ENCODE peak calls at places on chromosome 2, in nine cellular contexts. L is fibroblast of the aortic adventitia, S is cardiac fibroblast, C is ovary, G is stomach, D is spleen, M is foreskin fibroblast, Q is dorsolateral prefrontal cortex, Z is AG10803. R is an unnamed sample.

GRCh38 chr2:201769664-201770373 is 10.9 kb downstream of the ALS2 start:
- DNase-seq in D (no peak), C (no peak), Q (no peak), L (no peak), M (no peak), G (no peak), Z (peak; percentile 39), S (no peak), R (no peak)

GRCh38 chr2:109205447-109205846 is 76.4 kb downstream of the SH3RF3 start:
- DNase-seq in C (no peak), Q (no peak), M (no peak), G (no peak), D (no peak), S (no peak), L (no peak), Z (no peak), R (no peak)

GRCh38 chr2:1705557-1706076 is 38.7 kb downstream of the PXDN start:
- DNase-seq in Q (peak; percentile 1), M (no peak), D (no peak), L (no peak), S (no peak), Z (no peak), C (no peak), G (no peak), R (no peak)

GRCh38 chr2:43088148-43089073 is 138.0 kb downstream of the ZFP36L2 start:
- DNase-seq in D (peak; percentile 25), L (no peak), S (peak; percentile 56), C (peak; percentile 12), Q (no peak), G (no peak), Z (no peak), M (no peak), R (no peak)

GRCh38 chr2:132272713-132273112 is 111.0 kb upstream of the ANKRD30BL start:
- DNase-seq in G (no peak), M (no peak), L (no peak), Z (no peak), S (no peak), D (no peak), C (no peak), Q (no peak), R (no peak)

GRCh38 chr2:180258041-180258537 is 251.0 kb upstream of the CWC22 start:
- DNase-seq in G (no peak), D (no peak), S (no peak), L (no peak), Z (no peak), M (no peak), Q (no peak), C (no peak), R (no peak)

GRCh38 chr2:60958800-60959199 is 58.7 kb upstream of the PEX13 start:
- DNase-seq in L (peak; percentile 57), D (no peak), G (no peak), Z (peak; percentile 64), C (no peak), S (peak; percentile 86), M (peak; percentile 53), Q (no peak), R (no peak)

GRCh38 chr2:55119711-55120487 is 69.6 kb upstream of the RTN4 start:
- DNase-seq in S (no peak), G (no peak), Q (no peak), D (no peak), M (peak; percentile 53), L (no peak), Z (peak; percentile 65), C (no peak), R (no peak)

GRCh38 chr2:46379213-46380037 is 82.2 kb downstream of the EPAS1 start:
- DNase-seq in Z (no peak), C (no peak), G (no peak), Q (no peak), M (peak; percentile 48), L (peak; percentile 75), D (no peak), S (no peak), R (peak; percentile 79)

GRCh38 chr2:146477383-146477782 is 1367.4 kb upstream of the ACVR2A start:
- DNase-seq in L (no peak), D (no peak), M (no peak), G (no peak), Z (no peak), Q (no peak), S (no peak), C (no peak), R (no peak)

GRCh38 chr2:98334439-98335078 is 11.7 kb upstream of the CNGA3 start:
- DNase-seq in M (peak; percentile 91), D (no peak), Q (no peak), Z (peak; percentile 86), S (peak; percentile 95), G (no peak), L (peak; percentile 84), C (no peak), R (peak; percentile 61)

GRCh38 chr2:65491381-65491903 is 59.0 kb upstream of the SPRED2 start:
- DNase-seq in C (no peak), L (peak; percentile 12), S (no peak), G (no peak), D (no peak), Z (peak; percentile 10), M (peak; percentile 3), Q (no peak), R (peak; percentile 2)

GRCh38 chr2:211455225-211455841 is 898.9 kb downstream of the CPS1 start:
- DNase-seq in G (peak; percentile 34), C (no peak), L (peak; percentile 60), Q (peak; percentile 60), Z (peak; percentile 28), D (no peak), M (peak; percentile 3), S (peak; percentile 70), R (peak; percentile 2)

GRCh38 chr2:230217424-230217823 is 2.4 kb downstream of the SP110 start:
- DNase-seq in Z (no peak), M (no peak), L (no peak), C (no peak), G (no peak), S (no peak), Q (no peak), D (no peak), R (no peak)

GRCh38 chr2:163682695-163683094 is 53.1 kb downstream of the FIGN start:
- DNase-seq in L (peak; percentile 55), D (no peak), G (no peak), M (peak; percentile 48), C (no peak), Q (no peak), S (peak; percentile 73), Z (peak; percentile 22), R (no peak)

GRCh38 chr2:17621781-17622180 is 81.3 kb downstream of the VSNL1 start:
- DNase-seq in Q (no peak), D (no peak), S (peak; percentile 46), G (no peak), Z (peak; percentile 27), C (no peak), M (peak; percentile 43), L (peak; percentile 77), R (no peak)

GRCh38 chr2:200509227-200509607 is 651 bp downstream of the KCTD18 start:
- DNase-seq in L (no peak), C (no peak), M (no peak), G (no peak), Q (no peak), D (no peak), S (peak; percentile 17), Z (peak; percentile 21), R (no peak)

GRCh38 chr2:73921581-73921980 is 5.1 kb upstream of the DGUOK start:
- DNase-seq in S (no peak), D (no peak), C (no peak), G (no peak), L (no peak), Z (no peak), M (no peak), Q (no peak), R (no peak)
- H3K4me3 ChIP-seq in S (no peak overlapping the region), D (no peak overlapping the region), C (no peak overlapping the region), G (no peak overlapping the region), L (no peak overlapping the region), Z (no peak overlapping the region), M (no peak overlapping the region), Q (no peak overlapping the region), R (no peak overlapping the region)

DNA sequence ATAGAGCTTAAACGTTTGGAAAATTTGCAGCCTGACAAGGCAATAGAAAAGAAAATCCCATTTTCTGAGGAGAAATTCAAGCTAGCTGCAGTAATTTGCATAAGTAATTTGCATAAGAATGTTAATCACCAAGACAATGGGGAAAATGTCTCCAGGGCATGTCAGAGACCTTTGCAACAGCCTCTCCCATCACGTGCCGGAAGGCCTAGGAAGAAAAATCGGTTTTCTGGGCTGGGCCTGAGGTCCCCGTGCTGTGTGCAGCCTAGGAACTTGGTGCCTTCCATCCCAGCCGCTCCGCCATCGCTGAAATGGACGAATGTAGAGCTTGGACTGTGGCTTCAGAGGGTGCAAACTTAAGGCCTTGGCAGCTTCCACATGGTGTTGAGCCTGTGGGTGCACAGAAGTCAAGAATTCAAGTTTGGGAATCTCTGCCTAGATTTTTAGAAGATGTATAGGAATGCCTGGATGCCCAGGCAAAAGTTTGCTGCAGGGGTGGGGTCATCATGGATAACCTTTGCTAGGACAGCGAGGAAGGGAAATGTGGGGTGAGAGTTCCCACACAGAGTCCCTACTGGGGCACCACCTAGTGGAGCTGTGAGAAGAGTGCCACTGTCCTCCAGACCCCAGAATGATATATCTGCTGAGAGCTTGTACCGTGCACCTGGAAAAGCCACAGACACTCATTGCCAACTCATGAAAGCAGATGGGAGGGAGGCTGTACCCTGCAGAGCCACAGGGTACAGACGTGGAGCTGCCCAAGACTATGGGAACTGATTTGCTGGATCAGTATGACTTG is 164.6 kb downstream of the GULP1 start:
- DNase-seq in C (no peak), Q (no peak), G (no peak), L (no peak), D (no peak), Z (no peak), S (no peak), M (no peak), R (no peak)
- TF ChIP-seq CTCF in C (no peak), Q (no peak), G (no peak), L (peak; percentile 17), D (no peak), Z (no peak), S (peak; percentile 23), M (no peak), R (peak; percentile 34)

DNA sequence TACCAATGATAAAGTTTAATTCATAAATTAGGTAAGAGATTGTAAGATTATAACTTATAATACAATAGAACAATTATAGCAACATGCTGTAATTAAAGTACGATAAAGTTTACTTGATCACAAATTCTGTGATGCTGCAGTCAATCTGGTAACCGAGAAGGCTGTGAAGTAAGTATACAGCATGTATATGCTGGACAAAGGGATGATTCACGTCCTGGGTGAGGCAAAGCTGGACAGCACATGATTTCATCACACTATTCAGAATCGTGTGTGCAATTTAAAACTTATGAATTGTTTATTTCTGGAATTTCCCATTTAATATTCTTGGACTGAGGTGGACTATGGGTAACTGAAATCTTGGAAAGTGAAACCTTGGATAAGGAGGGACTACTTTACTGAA is 522.2 kb upstream of the CNTNAP5 start:
- DNase-seq in C (no peak), Q (no peak), L (peak; percentile 19), S (peak; percentile 85), Z (no peak), D (no peak), M (no peak), G (no peak), R (no peak)
- H3K4me3 ChIP-seq in C (no peak overlapping the region), Q (no peak overlapping the region), L (no peak overlapping the region), S (no peak overlapping the region), Z (no peak overlapping the region), D (no peak overlapping the region), M (no peak overlapping the region), G (no peak overlapping the region), R (no peak overlapping the region)

DNA sequence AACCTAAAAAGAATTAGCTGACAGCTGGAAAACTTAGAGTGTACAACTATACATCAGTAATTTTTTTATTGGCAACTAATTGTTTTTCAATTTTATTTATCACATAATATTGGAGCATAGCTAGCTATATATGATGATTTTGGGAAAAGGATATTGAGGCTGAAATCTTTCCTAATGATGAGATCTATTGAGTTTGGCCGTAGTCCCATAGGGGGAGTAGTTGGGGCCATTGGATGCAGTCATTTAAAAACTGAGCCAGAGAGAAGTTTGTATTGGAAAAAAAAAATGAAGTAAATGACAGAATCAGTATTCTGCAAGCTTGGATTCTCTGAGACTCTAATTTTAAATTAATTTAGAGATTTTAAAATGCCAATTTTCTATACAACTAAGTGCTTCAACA is 179.8 kb downstream of the LTBP1 start:
- DNase-seq in L (no peak), Q (no peak), C (no peak), M (no peak), D (no peak), Z (no peak), S (no peak), G (no peak), R (no peak)
- TF ChIP-seq CTCF in L (peak; percentile 22), Q (no peak), C (no peak), M (no peak), D (no peak), Z (peak; percentile 12), S (peak; percentile 27), G (no peak), R (peak; percentile 16)